ENCODE peak calls at places on chromosomes 3 and 15, in five cellular contexts. Q, L, C, A and O are unnamed samples.

GRCh38 chr3:53949541-53949940 is 57.9 kb upstream of the SELENOK start:
- DNase-seq in C (no peak), Q (no peak), L (no peak), A (no peak), O (no peak)

GRCh38 chr15:100905855-100906254 is 13.3 kb upstream of the LRRK1 start:
- DNase-seq in L (no peak), C (peak; percentile 22), A (no peak), Q (no peak), O (peak; percentile 43)

GRCh38 chr3:50518441-50518840 is 15.0 kb upstream of the CACNA2D2 start:
- DNase-seq in C (no peak), Q (no peak), A (no peak), L (no peak), O (no peak)

GRCh38 chr3:188034989-188035388 is 119.0 kb upstream of the LPP start:
- DNase-seq in Q (no peak), L (no peak), A (no peak), C (no peak), O (no peak)

GRCh38 chr3:172140499-172141391 is 101.4 kb downstream of the FNDC3B start:
- DNase-seq in Q (peak; percentile 59), L (no peak), A (peak; percentile 48), C (peak; percentile 98), O (peak; percentile 79)

GRCh38 chr3:187352581-187353575 is 15.3 kb upstream of the RTP4 start:
- DNase-seq in L (no peak), C (peak; percentile 57), Q (no peak), A (no peak), O (no peak)

GRCh38 chr3:7545334-7545733 is 684.4 kb downstream of the GRM7 start:
- DNase-seq in C (no peak), A (no peak), L (no peak), Q (no peak), O (no peak)

GRCh38 chr3:187264051-187264450 is 27.5 kb downstream of the MASP1 start:
- DNase-seq in C (peak; percentile 80), Q (no peak), A (no peak), L (no peak), O (no peak)

GRCh38 chr3:177673105-177673804 is 476.0 kb upstream of the TBL1XR1 start:
- DNase-seq in Q (no peak), C (no peak), L (no peak), A (no peak), O (no peak)

GRCh38 chr3:185796431-185797107 is 28.3 kb downstream of the IGF2BP2 start:
- DNase-seq in A (no peak), C (peak; percentile 100), Q (no peak), L (no peak), O (no peak)

GRCh38 chr15:45254405-45255293 is 2.6 kb downstream of the SLC28A2 start:
- DNase-seq in C (peak; percentile 79), A (no peak), Q (no peak), L (no peak), O (no peak)

DNA sequence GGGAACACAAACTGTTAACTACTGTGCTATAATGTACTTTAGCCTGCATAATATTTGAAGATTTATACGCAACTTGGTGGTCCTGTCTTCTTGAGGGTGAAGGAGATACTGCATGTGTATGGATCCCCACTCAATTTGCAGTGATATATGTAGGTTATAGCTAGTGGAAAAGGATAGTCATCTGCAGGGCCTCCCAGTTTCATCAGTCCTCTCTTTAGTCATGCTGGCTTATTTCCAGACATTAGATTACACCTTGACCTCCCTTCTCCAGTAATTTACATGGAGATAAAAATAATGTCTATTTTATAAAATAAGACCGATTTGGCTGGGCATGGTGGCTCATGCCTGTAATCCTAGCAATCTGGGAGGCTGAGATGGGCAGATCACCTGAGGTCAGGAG is 3.7 kb downstream of the NR1D2 start:
- DNase-seq in L (no peak), C (peak; percentile 32), A (no peak), Q (no peak), O (no peak)
- H3K4me1 ChIP-seq in L (peaks cover 58% of the 10 kb centered on the region), C (peaks cover 34% of the 10 kb centered on the region), A (peaks cover 68% of the 10 kb centered on the region), Q (no peaks in the 10 kb centered on the region), O (peaks cover 34% of the 10 kb centered on the region)

GRCh38 chr15:40443846-40444245 is 3.1 kb downstream of the BAHD1 start:
- DNase-seq in C (no peak), A (no peak), L (no peak), Q (no peak), O (no peak)

GRCh38 chr15:40440300-40441011 is at the start of gene BAHD1:
- DNase-seq in L (peak; percentile 99), A (peak; percentile 99), C (peak; percentile 95), Q (peak; percentile 93), O (peak; percentile 99)

GRCh38 chr15:40443255-40443654 is 2.5 kb downstream of the BAHD1 start:
- DNase-seq in Q (no peak), L (no peak), C (no peak), A (no peak), O (no peak)

GRCh38 chr15:40441012-40441735 is 421 bp downstream of the BAHD1 start:
- DNase-seq in Q (no peak), C (no peak), A (no peak), L (no peak), O (peak; percentile 70)

DNA sequence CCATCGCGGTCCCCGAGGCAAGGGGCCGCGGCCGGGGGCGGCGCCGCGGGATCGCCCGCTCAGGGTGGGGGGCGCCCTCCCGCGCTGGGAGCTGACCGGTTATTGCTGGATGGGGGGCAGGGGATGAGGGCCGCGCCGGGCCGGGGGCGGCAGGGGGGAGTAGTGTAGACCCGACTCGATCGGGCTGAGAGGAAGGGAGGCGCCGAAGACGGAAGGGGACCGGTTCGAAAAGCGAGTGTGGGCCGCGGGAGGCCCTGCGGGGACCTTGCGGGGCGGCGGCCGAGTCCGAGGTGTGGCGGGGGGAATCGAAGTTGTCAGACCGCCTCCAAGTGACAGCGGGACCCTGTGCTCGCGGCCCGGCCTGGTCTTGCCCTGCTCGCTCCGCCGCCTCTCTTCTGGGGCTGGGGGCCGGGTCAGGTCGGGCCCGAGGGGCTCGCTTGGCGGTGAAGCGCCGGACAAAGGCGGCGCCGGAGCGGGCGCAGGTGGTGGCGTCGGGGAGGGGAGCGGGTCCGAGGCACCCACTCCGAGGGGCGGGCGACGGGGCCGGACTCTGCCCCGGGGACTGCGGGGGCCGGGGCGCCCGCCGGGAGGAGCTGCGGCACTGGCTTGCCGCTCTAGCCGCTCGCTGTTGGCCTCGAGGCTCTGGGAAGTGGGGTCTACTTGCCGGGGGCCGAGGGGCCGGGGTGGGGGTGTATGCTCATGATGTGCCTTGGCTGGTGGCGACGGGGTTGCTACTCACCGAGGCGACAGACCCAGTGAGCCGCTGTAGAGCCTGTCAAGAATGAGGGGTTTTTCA is 1.2 kb downstream of the BAHD1 start:
- DNase-seq in L (no peak), C (no peak), A (no peak), Q (no peak), O (peak; percentile 72)
- TF ChIP-seq CTCF in L (peak; percentile 18), C (peak; percentile 18), A (no peak), Q (no peak), O (peak; percentile 36)

DNA sequence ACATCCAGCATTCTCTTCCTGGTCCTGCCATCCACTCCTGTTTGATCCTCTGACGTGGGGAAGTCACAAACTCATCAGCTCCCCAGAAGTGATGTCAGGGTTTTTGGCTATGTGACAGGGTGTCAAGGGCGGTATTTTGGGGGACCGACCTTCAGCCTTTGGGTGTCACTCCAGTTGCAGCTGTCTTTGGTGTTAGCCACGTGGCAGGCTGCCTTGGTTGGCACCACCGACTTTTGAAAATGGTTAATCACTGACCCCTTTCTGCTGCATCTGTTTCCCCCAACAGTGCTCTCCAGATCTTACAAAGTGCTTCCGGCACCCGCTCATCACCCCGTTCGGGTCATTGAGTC is 86.6 kb downstream of the TRAK1 start:
- DNase-seq in A (no peak), C (no peak), L (no peak), Q (no peak), O (no peak)
- H3K4me1 ChIP-seq in A (peaks cover 17% of the 10 kb centered on the region), C (peaks cover 45% of the 10 kb centered on the region), L (peaks cover 16% of the 10 kb centered on the region), Q (no peaks in the 10 kb centered on the region), O (peaks cover 12% of the 10 kb centered on the region)

GRCh38 chr15:53976844-53977392 is 1.3 kb upstream of the UNC13C start:
- DNase-seq in L (no peak), Q (no peak), C (peak; percentile 8), A (no peak), O (no peak)
- TF ChIP-seq CTCF in L (no peak), Q (no peak), C (peak; percentile 18), A (no peak), O (peak; percentile 30)

GRCh38 chr3:37627951-37628620 is 233.6 kb upstream of the CTDSPL start:
- DNase-seq in L (no peak), A (no peak), C (no peak), Q (no peak), O (no peak)
- H3K4me1 ChIP-seq in L (peaks cover 9% of the 10 kb centered on the region), A (peaks cover 25% of the 10 kb centered on the region), C (no peaks in the 10 kb centered on the region), Q (no peaks in the 10 kb centered on the region), O (no peaks in the 10 kb centered on the region)

GRCh38 chr3:125202197-125202596 is 10.4 kb downstream of the SLC12A8 start:
- DNase-seq in A (no peak), L (no peak), Q (no peak), C (peak; percentile 47), O (no peak)
- TF ChIP-seq CTCF in A (no peak), L (peak; percentile 8), Q (no peak), C (peak; percentile 58), O (peak; percentile 30)

DNA sequence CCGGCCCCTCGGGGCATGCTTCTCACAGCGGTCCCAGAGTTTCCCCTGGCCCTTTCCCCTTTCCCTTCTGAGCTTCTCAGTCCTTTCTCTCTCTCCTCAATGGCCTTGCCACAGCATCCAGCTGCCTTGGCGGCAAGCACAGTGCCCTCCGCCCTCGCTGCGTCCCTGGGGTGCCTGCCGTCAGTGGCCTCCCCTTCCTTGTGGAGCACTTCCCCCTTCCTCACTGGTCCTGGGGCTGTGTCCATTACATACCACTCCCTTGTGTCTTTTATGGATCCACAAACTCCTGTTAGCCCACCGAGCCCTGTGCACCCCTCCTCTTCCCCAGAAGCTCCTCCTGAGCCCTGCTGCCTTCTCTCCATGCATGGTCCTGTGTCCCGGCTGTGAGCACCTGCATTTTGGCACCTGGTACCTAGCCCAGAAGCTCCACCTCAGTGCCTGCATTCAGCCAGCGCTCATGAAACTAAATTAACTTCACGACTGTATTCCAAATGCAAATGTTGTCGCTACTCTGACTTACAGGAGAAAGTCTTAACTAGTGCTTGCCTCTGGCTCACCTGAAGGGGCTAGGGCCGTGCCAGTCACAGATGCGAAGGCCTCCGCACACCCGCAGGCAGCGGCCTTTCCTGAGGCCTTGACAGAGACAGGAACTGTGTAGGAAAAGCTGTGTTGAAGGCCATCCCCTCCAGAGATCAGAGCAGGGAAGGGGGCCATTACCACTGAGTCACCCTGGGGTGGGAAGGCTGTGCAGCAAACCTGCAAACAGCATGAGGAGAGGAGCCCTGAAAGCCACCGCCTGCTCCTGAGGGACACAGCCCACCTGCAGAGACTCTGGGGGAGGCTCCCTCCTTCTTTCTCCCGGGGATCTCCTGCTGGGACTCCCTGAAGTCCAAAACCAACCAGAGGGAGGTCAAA is 19.1 kb upstream of the KLF13 start:
- DNase-seq in A (no peak), C (no peak), Q (no peak), L (no peak), O (no peak)
- H3K4me1 ChIP-seq in A (peaks cover 48% of the 10 kb centered on the region), C (no peaks in the 10 kb centered on the region), Q (no peaks in the 10 kb centered on the region), L (peaks cover 12% of the 10 kb centered on the region), O (peaks cover 3% of the 10 kb centered on the region)